ENCODE peak calls at places on chromosomes 2 and 18, in seven cellular contexts. O is CD4-positive, alpha-beta memory T cell; I is psoas muscle; L is heart right ventricle; X is breast epithelium; F is left lung; S is cardiac muscle cell. A is an unnamed sample. For H3K27me3 and H3K4me1, the result is how much of the 10 kb centered on the place peaks cover.

GRCh38 chr2:17690776-17691175 is 62.8 kb downstream of the SMC6 start:
- DNase-seq in O (no peak), I (no peak), L (no peak), X (no peak), F (no peak), S (no peak), A (no peak)

GRCh38 chr2:149858916-149859634 is 271.5 kb upstream of the MMADHC start:
- DNase-seq in O (no peak), I (no peak), L (no peak), X (no peak), F (no peak), S (peak), A (no peak)

GRCh38 chr2:216775043-216775453 is 79.7 kb upstream of the IGFBP5 start:
- DNase-seq in O (no peak), I (peak), L (peak), X (no peak), F (no peak), S (peak), A (peak)

GRCh38 chr2:200852605-200853004 is 11.9 kb downstream of the CLK1 start:
- DNase-seq in O (no peak), I (no peak), L (no peak), X (no peak), F (no peak), S (no peak), A (no peak)

GRCh38 chr2:120177011-120177621 is 46.1 kb downstream of the TMEM185B start:
- DNase-seq in O (peak), I (peak), L (peak), X (no peak), F (peak), S (no peak), A (no peak)

GRCh38 chr2:77156599-77156998 is 365.6 kb downstream of the LRRTM4 start:
- DNase-seq in O (no peak), I (no peak), L (no peak), X (no peak), F (no peak), S (no peak), A (no peak)

GRCh38 chr2:37527362-37527761 is 144.1 kb downstream of the CDC42EP3 start:
- DNase-seq in O (no peak), I (no peak), L (no peak), X (no peak), F (no peak), S (no peak), A (no peak)

GRCh38 chr2:73212448-73213176 is 1.4 kb upstream of the SMYD5 start:
- DNase-seq in O (peak), I (peak), L (peak), X (peak), F (peak), S (peak), A (peak)

GRCh38 chr2:189763908-189764661 is 1.5 kb upstream of the OSGEPL1 start:
- DNase-seq in O (no peak), I (no peak), L (no peak), X (no peak), F (no peak), S (peak), A (no peak)

GRCh38 chr2:38105911-38106310 is 30.0 kb upstream of the CYP1B1 start:
- DNase-seq in O (no peak), I (no peak), L (no peak), X (no peak), F (no peak), S (no peak), A (peak)

GRCh38 chr2:96159084-96159830 is 14.0 kb upstream of the DUSP2 start:
- DNase-seq in O (no peak), I (no peak), L (no peak), X (no peak), F (no peak), S (no peak), A (no peak)

GRCh38 chr2:144084114-144084661 is 435.7 kb downstream of the ZEB2 start:
- DNase-seq in O (no peak), I (no peak), L (no peak), X (no peak), F (no peak), S (peak), A (peak)

GRCh38 chr2:134220525-134220924 is 33.3 kb upstream of the MGAT5 start:
- DNase-seq in O (no peak), I (no peak), L (no peak), X (no peak), F (no peak), S (no peak), A (no peak)

GRCh38 chr2:36753706-36754221 is 57.3 kb downstream of the VIT start:
- DNase-seq in O (no peak), I (no peak), L (no peak), X (no peak), F (no peak), S (peak), A (no peak)

GRCh38 chr18:52615321-52615720 is 275.3 kb downstream of the DCC start:
- DNase-seq in O (no peak), I (no peak), L (no peak), X (no peak), F (no peak), S (no peak), A (no peak)

GRCh38 chr2:119821266-119821665 is 61.5 kb downstream of the PTPN4 start:
- DNase-seq in O (no peak), I (no peak), L (no peak), X (no peak), F (no peak), S (no peak), A (no peak)

DNA sequence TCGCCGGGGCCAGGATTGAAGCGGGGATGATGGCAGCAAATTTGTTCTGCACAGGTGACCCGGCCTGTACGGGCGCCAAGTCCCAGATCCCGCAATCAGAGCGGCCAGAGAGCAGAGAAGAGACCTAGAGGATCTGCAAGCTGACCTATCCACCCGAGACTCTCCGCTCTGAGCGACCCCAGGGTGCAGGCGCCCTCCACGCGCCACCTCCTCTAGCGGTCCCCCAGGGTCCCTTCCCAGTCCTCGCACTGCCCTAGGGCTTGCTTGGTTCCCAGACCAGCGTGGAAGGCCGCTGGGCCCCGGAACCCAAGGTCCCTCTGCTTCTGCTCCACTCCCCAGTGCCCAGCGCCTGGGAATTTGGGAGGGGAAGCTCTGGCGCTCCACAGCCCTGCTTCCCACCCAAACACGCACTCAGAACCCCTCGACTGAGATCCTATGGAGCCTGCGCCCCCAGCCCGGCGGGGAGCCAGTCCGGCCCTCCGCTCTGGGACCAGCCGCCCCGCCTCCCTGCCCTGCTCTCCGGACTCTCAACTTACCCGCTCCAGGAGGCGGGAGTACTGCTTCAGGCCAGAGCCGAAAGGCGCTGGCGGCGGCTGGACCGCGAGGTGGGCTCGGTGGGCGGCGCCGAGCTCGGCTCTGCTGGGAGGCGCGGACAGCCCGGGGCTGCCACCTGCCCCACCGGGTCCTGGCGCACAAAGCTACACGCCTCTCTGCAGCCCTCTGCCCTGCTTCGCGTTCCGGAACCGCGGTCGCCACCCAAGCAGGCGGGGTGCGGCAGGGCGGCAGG is 3.0 kb upstream of the SIX3 start:
- DNase-seq in O (no peak), I (peak), L (no peak), X (peak), F (no peak), S (no peak), A (no peak)
- H3K27me3 ChIP-seq in O (under half), I (under half), L (half or more), X (under half), F (half or more), S (half or more), A (half or more)

GRCh38 chr2:68371581-68371980 is 6.5 kb downstream of the PLEK start:
- DNase-seq in O (peak), I (no peak), L (no peak), X (no peak), F (no peak), S (no peak), A (no peak)
- H3K4me1 ChIP-seq in O (under half), I (under half), L (half or more), X (under half), F (under half), S (under half), A (under half)

GRCh38 chr2:219159771-219160185 is 837 bp downstream of the NHEJ1 start:
- DNase-seq in O (no peak), I (no peak), L (no peak), X (no peak), F (no peak), S (no peak), A (no peak)
- H3K27me3 ChIP-seq in O (under half), I (under half), L (under half), X (under half), F (under half), S (under half), A (under half)

DNA sequence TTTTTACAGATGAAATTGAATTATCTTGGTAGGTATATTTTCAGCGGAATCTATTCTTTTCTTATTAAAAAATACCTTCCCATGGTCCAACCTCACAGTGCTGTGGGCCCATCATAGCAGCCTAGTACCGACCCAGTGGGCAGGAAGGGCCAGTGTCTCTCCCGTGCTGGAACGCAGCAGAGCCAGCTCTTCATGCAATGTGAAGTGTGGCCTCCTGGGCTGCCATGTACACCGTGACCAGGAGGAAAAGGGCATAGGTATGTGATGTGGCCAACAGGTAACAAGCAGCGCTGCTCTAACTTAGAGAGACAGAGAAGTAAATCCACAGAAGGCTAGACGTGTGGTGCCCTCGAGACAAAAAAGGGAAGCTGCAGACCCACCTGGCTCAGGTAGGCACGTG is 221.1 kb upstream of the SALL3 start:
- DNase-seq in O (no peak), I (no peak), L (no peak), X (peak), F (no peak), S (no peak), A (peak)
- H3K4me1 ChIP-seq in O (under half), I (under half), L (under half), X (under half), F (under half), S (under half), A (under half)

GRCh38 chr18:45412577-45412976 is 202.7 kb upstream of the SLC14A2 start:
- DNase-seq in O (no peak), I (no peak), L (no peak), X (no peak), F (no peak), S (no peak), A (no peak)
- H3K27me3 ChIP-seq in O (under half), I (under half), L (under half), X (under half), F (under half), S (under half), A (under half)

GRCh38 chr2:160418853-160419252 is 74.8 kb downstream of the RBMS1 start:
- DNase-seq in O (no peak), I (no peak), L (no peak), X (no peak), F (no peak), S (no peak), A (no peak)

GRCh38 chr2:160419776-160420521 is 73.7 kb downstream of the RBMS1 start:
- DNase-seq in O (no peak), I (no peak), L (peak), X (no peak), F (no peak), S (peak), A (no peak)

GRCh38 chr2:160418398-160418765 is 75.2 kb downstream of the RBMS1 start:
- DNase-seq in O (no peak), I (no peak), L (no peak), X (no peak), F (no peak), S (no peak), A (no peak)

GRCh38 chr2:160423141-160423540 is 70.5 kb downstream of the RBMS1 start:
- DNase-seq in O (no peak), I (no peak), L (no peak), X (no peak), F (no peak), S (no peak), A (no peak)

DNA sequence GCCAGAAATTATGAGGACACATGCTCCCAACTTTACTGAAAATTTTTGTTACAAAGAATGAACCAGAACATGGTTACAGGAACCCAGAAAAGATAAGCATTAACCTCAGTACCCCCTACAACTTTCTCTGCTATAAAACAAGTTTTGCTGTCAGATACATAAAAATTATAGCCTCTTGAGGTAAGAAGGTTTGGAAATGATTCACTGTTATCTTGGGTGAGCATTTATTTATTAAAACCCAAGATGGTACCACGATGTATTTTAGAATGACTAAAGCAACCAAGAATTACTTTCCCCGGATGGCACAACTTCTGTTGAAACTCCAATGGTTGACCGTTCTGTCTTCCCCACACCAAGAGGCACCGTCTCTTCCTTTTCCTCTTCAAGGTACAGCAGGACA is 72.9 kb downstream of the RBMS1 start:
- DNase-seq in O (no peak), I (no peak), L (no peak), X (no peak), F (no peak), S (no peak), A (no peak)
- H3K4me1 ChIP-seq in O (half or more), I (under half), L (half or more), X (under half), F (under half), S (under half), A (half or more)

GRCh38 chr2:85751627-85752026 is 2.2 kb upstream of the ATOH8 start:
- DNase-seq in O (no peak), I (peak), L (no peak), X (no peak), F (peak), S (no peak), A (no peak)

GRCh38 chr2:85751300-85751575 is 2.6 kb upstream of the ATOH8 start:
- DNase-seq in O (no peak), I (peak), L (no peak), X (no peak), F (peak), S (no peak), A (no peak)

GRCh38 chr2:85753035-85753524 is 711 bp upstream of the ATOH8 start:
- DNase-seq in O (no peak), I (no peak), L (no peak), X (no peak), F (no peak), S (peak), A (no peak)

GRCh38 chr2:85748948-85749875 is 4.6 kb upstream of the ATOH8 start:
- DNase-seq in O (no peak), I (peak), L (no peak), X (no peak), F (no peak), S (peak), A (no peak)

GRCh38 chr2:85750509-85751299 is 3.1 kb upstream of the ATOH8 start:
- DNase-seq in O (peak), I (peak), L (peak), X (peak), F (peak), S (peak), A (peak)
- H3K27me3 ChIP-seq in O (under half), I (under half), L (under half), X (under half), F (under half), S (under half), A (under half)

GRCh38 chr18:32804126-32804888 is 31.5 kb upstream of the KLHL14 start:
- DNase-seq in O (no peak), I (no peak), L (no peak), X (no peak), F (no peak), S (no peak), A (no peak)
- H3K4me1 ChIP-seq in O (under half), I (under half), L (under half), X (under half), F (under half), S (half or more), A (under half)